ENCODE peak calls at places on chromosomes 3 and 15, in five cellular contexts. Q is HepG2, L is H1, U is K562, J is GM12878. O is an unnamed sample.
A peak's percentile ranks its signal among the peaks of the same experiment; 100 is the strongest.

GRCh38 chr3:139836656-139837464 is 98.1 kb upstream of the CLSTN2 start:
- DNase-seq in L (no peak), Q (no peak), U (no peak), J (no peak), O (no peak)

GRCh38 chr3:126897943-126898342 is 85.0 kb upstream of the PLXNA1 start:
- DNase-seq in Q (no peak), J (no peak), L (no peak), U (no peak), O (no peak)

GRCh38 chr3:48798998-48799397 is 48.7 kb downstream of the PRKAR2A start:
- DNase-seq in J (no peak), U (no peak), L (no peak), Q (peak; percentile 16), O (no peak)

GRCh38 chr3:168094877-168095610 is 680 bp downstream of the GOLIM4 start:
- DNase-seq in Q (peak; percentile 75), J (peak; percentile 30), U (peak; percentile 55), L (peak; percentile 68), O (peak; percentile 81)

GRCh38 chr15:80010131-80010673 is 39.2 kb upstream of the BCL2A1 start:
- DNase-seq in J (no peak), Q (no peak), L (no peak), U (no peak), O (no peak)

GRCh38 chr15:65863106-65863505 is 6.2 kb upstream of the RAB11A start:
- DNase-seq in Q (no peak), J (no peak), U (no peak), L (no peak), O (no peak)

GRCh38 chr3:57910988-57911387 is 97.2 kb upstream of the FLNB start:
- DNase-seq in Q (peak; percentile 16), L (no peak), J (no peak), U (no peak), O (peak; percentile 57)

GRCh38 chr15:101496198-101496986 is 6.9 kb upstream of the PCSK6 start:
- DNase-seq in Q (no peak), L (peak; percentile 47), U (peak; percentile 48), J (no peak), O (no peak)

GRCh38 chr15:57133127-57133968 is 214.9 kb downstream of the TCF12 start:
- DNase-seq in L (no peak), Q (no peak), U (no peak), J (no peak), O (peak; percentile 48)

GRCh38 chr3:144677118-144677517 is 705.5 kb downstream of the DIPK2A start:
- DNase-seq in U (no peak), J (no peak), L (no peak), Q (no peak), O (no peak)

GRCh38 chr3:14787630-14788029 is 31.1 kb upstream of the FGD5 start:
- DNase-seq in J (no peak), U (no peak), L (no peak), Q (peak; percentile 49), O (no peak)

GRCh38 chr3:157572559-157573270 is 69.5 kb upstream of the VEPH1 start:
- DNase-seq in J (no peak), Q (peak; percentile 34), L (no peak), U (peak; percentile 68), O (peak; percentile 88)

GRCh38 chr3:149203758-149204157 is 17.9 kb downstream of the CP start:
- DNase-seq in Q (no peak), U (no peak), L (no peak), J (peak; percentile 50), O (no peak)

GRCh38 chr3:158522737-158523136 is 48.3 kb upstream of the MLF1 start:
- DNase-seq in L (no peak), Q (no peak), J (no peak), U (no peak), O (no peak)

GRCh38 chr3:85081191-85081895 is 122.6 kb downstream of the CADM2 start:
- DNase-seq in J (no peak), Q (no peak), L (no peak), U (no peak), O (peak; percentile 45)

GRCh38 chr3:129120254-129121004 is 1.2 kb downstream of the RAB43 start:
- DNase-seq in Q (peak; percentile 90), U (peak; percentile 62), J (peak; percentile 89), L (peak; percentile 83), O (peak; percentile 96)

GRCh38 chr3:60384352-60384751 is 866.9 kb downstream of the FHIT start:
- DNase-seq in J (no peak), U (no peak), Q (no peak), L (no peak), O (no peak)

GRCh38 chr15:55774113-55774970 is 31.4 kb upstream of the PRTG start:
- DNase-seq in L (peak; percentile 87), U (peak; percentile 58), J (no peak), Q (peak; percentile 33), O (peak; percentile 86)

GRCh38 chr3:15284121-15284889 is 48.1 kb downstream of the SH3BP5 start:
- DNase-seq in U (no peak), J (no peak), Q (no peak), L (no peak), O (no peak)

GRCh38 chr15:47409038-47409437 is 308.3 kb upstream of the SEMA6D start:
- DNase-seq in L (no peak), Q (no peak), U (no peak), J (no peak), O (no peak)

GRCh38 chr3:46100812-46101211 is 73.5 kb upstream of the XCR1 start:
- DNase-seq in L (no peak), J (no peak), Q (no peak), U (no peak), O (no peak)
- TF ChIP-seq POLR2AphosphoS5 in L (no peak), J (no peak), Q (no peak), U (no peak), O (no peak)

DNA sequence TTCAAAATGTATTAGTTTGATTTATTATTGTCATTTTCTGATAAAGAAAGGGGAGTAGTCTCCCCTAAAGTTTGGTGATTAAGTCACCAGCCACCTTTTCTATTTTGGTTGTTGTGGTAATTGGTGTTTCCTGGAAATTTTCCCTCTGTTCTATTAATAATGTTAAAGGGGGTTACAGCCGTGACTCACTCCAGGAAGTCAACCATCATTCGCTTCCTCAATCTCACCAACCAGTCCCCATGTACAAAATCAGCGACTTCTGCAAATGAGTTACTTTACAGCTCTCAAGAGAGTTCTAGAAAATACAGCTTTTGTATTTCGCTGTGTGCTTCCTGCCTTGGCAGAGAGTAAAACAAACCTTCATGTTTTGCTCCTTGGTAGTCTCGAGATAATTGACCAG is 285.1 kb downstream of the LPP start:
- DNase-seq in U (no peak), L (no peak), Q (no peak), J (no peak), O (no peak)
- TF ChIP-seq CREB1 in U (no peak), L (no peak), Q (no peak), J (no peak), O (no peak)

DNA sequence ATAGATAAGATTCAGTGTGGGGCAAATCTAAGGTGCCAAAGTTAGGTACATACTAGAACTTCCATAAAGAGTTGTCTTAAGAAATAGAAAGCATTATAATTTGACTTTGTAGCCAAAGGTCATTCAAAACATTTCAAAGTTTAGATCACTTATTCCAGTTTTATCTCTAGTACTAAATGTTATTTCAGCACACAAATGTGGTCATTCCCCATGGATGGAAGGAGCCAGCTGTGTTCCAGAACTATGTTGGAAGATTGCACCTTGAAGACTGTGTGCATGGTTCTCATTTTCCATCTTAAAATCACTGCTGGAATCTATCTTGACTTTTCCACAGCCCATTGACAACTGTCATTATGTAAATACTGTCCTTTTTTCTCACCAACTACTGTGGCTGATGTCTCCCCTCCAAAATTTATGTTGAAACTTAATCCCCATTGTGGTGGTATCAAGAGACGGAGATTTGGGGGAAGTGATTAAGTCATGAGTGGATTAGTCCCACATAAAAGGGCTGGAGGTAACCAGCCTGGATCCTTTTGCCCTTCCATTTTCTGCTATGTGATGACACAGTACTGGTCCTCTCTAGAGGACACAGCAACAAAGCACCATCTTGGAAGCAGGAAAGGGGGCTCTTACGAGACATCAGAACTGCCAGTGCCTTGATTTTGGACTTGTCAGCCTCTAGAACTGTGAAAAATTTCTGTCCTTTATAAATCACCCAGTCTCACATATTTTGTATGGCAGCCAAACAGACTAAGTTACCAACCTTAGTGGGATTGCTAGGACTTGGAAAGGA is 24.0 kb downstream of the TGFBR2 start:
- DNase-seq in U (no peak), Q (no peak), J (no peak), L (no peak), O (no peak)
- H3K4me3 ChIP-seq in U (no peak overlapping the region), Q (no peak overlapping the region), J (no peak overlapping the region), L (no peak overlapping the region), O (no peak overlapping the region)

GRCh38 chr3:172585954-172586353 is 62.7 kb upstream of the TNFSF10 start:
- DNase-seq in U (no peak), L (no peak), J (no peak), Q (no peak), O (no peak)

GRCh38 chr3:172581757-172582166 is 58.5 kb upstream of the TNFSF10 start:
- DNase-seq in L (no peak), J (no peak), U (no peak), Q (no peak), O (no peak)

GRCh38 chr3:172582712-172583111 is 59.5 kb upstream of the TNFSF10 start:
- DNase-seq in J (no peak), U (no peak), Q (no peak), L (no peak), O (no peak)

GRCh38 chr3:172591171-172591605 is 68.0 kb upstream of the TNFSF10 start:
- DNase-seq in Q (no peak), L (no peak), J (no peak), U (no peak), O (no peak)

GRCh38 chr3:172586447-172586846 is 63.2 kb upstream of the TNFSF10 start:
- DNase-seq in L (no peak), Q (no peak), J (no peak), U (no peak), O (no peak)
- TF ChIP-seq POLR2AphosphoS5 in L (no peak), Q (no peak), J (no peak), U (no peak), O (no peak)